ENCODE peak calls at places on chromosomes 6 and 20, in nine cellular contexts. Z, P, J, K, D, H, E, C and F are unnamed samples.
A peak's percentile ranks its signal among the peaks of the same experiment; 100 is the strongest.

GRCh38 chr6:37612475-37612874 is 85.2 kb downstream of the MDGA1 start:
- DNase-seq in J (no peak), E (no peak), D (no peak), P (peak; percentile 35), Z (peak; percentile 9), H (peak; percentile 37), C (no peak), K (no peak), F (no peak)

GRCh38 chr20:38652995-38653394 is 51.4 kb downstream of the ARHGAP40 start:
- DNase-seq in E (no peak), D (no peak), Z (no peak), C (no peak), J (no peak), H (no peak), P (no peak), K (no peak), F (no peak)

GRCh38 chr6:108594640-108595039 is 33.9 kb downstream of the FOXO3 start:
- DNase-seq in H (no peak), J (no peak), D (no peak), E (no peak), P (no peak), C (no peak), Z (no peak), K (no peak), F (no peak)

GRCh38 chr20:47502801-47503239 is 1.1 kb downstream of the NCOA3 start:
- DNase-seq in J (no peak), P (peak; percentile 45), Z (peak; percentile 50), E (peak; percentile 27), H (peak; percentile 62), C (no peak), D (peak; percentile 24), K (no peak), F (no peak)

GRCh38 chr20:51541189-51542032 is 1.1 kb downstream of the NFATC2 start:
- DNase-seq in P (peak; percentile 39), J (no peak), Z (peak; percentile 31), K (no peak), E (no peak), C (peak; percentile 72), D (peak; percentile 76), H (peak; percentile 22), F (peak; percentile 39)

GRCh38 chr6:112576421-112576820 is 229.3 kb downstream of the RFPL4B start:
- DNase-seq in P (peak; percentile 24), D (no peak), K (no peak), Z (no peak), C (no peak), E (no peak), H (no peak), J (no peak), F (no peak)

GRCh38 chr6:11806561-11807317 is 28.1 kb upstream of the ADTRP start:
- DNase-seq in K (no peak), D (no peak), J (no peak), E (no peak), Z (no peak), H (no peak), C (no peak), P (no peak), F (no peak)

GRCh38 chr6:147950623-147950987 is 392.0 kb upstream of the SASH1 start:
- DNase-seq in H (peak; percentile 21), D (no peak), E (no peak), C (no peak), Z (peak; percentile 70), J (no peak), P (peak; percentile 74), K (no peak), F (no peak)

GRCh38 chr6:115159733-115160132 is 816.9 kb upstream of the HS3ST5 start:
- DNase-seq in C (no peak), Z (no peak), J (no peak), K (no peak), P (no peak), D (no peak), E (no peak), H (no peak), F (no peak)

GRCh38 chr6:11025094-11025493 is 19.0 kb downstream of the ELOVL2 start:
- DNase-seq in H (no peak), D (no peak), C (no peak), K (no peak), Z (no peak), J (no peak), E (no peak), P (no peak), F (no peak)